ENCODE peak calls at places on chromosomes 3 and 15, in six cellular contexts. T, B, D, H, A and R are unnamed samples.

GRCh38 chr15:74317820-74318375 is 49.5 kb downstream of the CYP11A1 start:
- DNase-seq in T (no peak), B (no peak), D (peak), H (no peak), A (peak), R (peak)

GRCh38 chr3:188624384-188624783 is 470.4 kb downstream of the LPP start:
- DNase-seq in T (no peak), B (no peak), D (peak), H (no peak), A (peak), R (no peak)

GRCh38 chr3:178802993-178803693 is 266.9 kb downstream of the KCNMB2 start:
- DNase-seq in T (no peak), B (no peak), D (no peak), H (no peak), A (peak), R (no peak)

GRCh38 chr3:192259661-192260060 is 467.7 kb downstream of the FGF12 start:
- DNase-seq in T (no peak), B (no peak), D (no peak), H (no peak), A (no peak), R (peak)

GRCh38 chr3:10015476-10015904 is 10.7 kb upstream of the FANCD2 start:
- DNase-seq in T (no peak), B (no peak), D (peak), H (no peak), A (peak), R (no peak)

GRCh38 chr3:188407158-188407880 is 253.4 kb downstream of the LPP start:
- DNase-seq in T (no peak), B (no peak), D (peak), H (no peak), A (peak), R (no peak)

GRCh38 chr3:153894857-153895256 is 226.3 kb upstream of the ARHGEF26 start:
- DNase-seq in T (no peak), B (no peak), D (no peak), H (no peak), A (no peak), R (no peak)

GRCh38 chr3:151579571-151580270 is 118.9 kb upstream of the IGSF10 start:
- DNase-seq in T (no peak), B (no peak), D (no peak), H (no peak), A (peak), R (no peak)

GRCh38 chr15:31268108-31268501 is 58.5 kb upstream of the KLF13 start:
- DNase-seq in T (no peak), B (peak), D (no peak), H (no peak), A (no peak), R (no peak)

GRCh38 chr3:185595520-185595919 is 9.4 kb downstream of the SENP2 start:
- DNase-seq in T (no peak), B (no peak), D (no peak), H (no peak), A (no peak), R (no peak)

GRCh38 chr3:108182339-108182738 is 39.9 kb downstream of the IFT57 start:
- DNase-seq in T (no peak), B (no peak), D (peak), H (no peak), A (no peak), R (no peak)

GRCh38 chr3:109316162-109316730 is at the start of gene DPPA2:
- DNase-seq in T (no peak), B (peak), D (no peak), H (peak), A (no peak), R (peak)

GRCh38 chr15:62739082-62739481 is 303.5 kb upstream of the TPM1 start:
- DNase-seq in T (no peak), B (no peak), D (peak), H (no peak), A (peak), R (no peak)

GRCh38 chr3:16761576-16761975 is 123.2 kb upstream of the PLCL2 start:
- DNase-seq in T (no peak), B (no peak), D (no peak), H (no peak), A (no peak), R (no peak)

GRCh38 chr3:185327052-185327451 is 35.9 kb upstream of the MAP3K13 start:
- DNase-seq in T (no peak), B (no peak), D (no peak), H (no peak), A (no peak), R (no peak)

GRCh38 chr3:16055606-16056209 is 118.8 kb upstream of the GALNT15 start:
- DNase-seq in T (no peak), B (no peak), D (no peak), H (no peak), A (no peak), R (no peak)

GRCh38 chr3:128489860-128490649 is 2.9 kb downstream of the GATA2 start:
- DNase-seq in T (no peak), B (peak), D (no peak), H (peak), A (peak), R (peak)

GRCh38 chr3:34258271-34259015 is 460.0 kb downstream of the PDCD6IP start:
- DNase-seq in T (no peak), B (peak), D (no peak), H (no peak), A (no peak), R (peak)

GRCh38 chr3:38361496-38361895 is 14.9 kb downstream of the XYLB start:
- DNase-seq in T (no peak), B (no peak), D (no peak), H (no peak), A (no peak), R (no peak)

GRCh38 chr15:69388259-69388658 is 25.9 kb upstream of the KIF23 start:
- DNase-seq in T (no peak), B (no peak), D (no peak), H (no peak), A (no peak), R (peak)

GRCh38 chr15:69524850-69525249 is 72.2 kb downstream of the RPLP1 start:
- DNase-seq in T (no peak), B (no peak), D (no peak), H (no peak), A (no peak), R (no peak)

GRCh38 chr3:24123596-24123995 is 178.5 kb downstream of the NR1D2 start:
- DNase-seq in T (no peak), B (no peak), D (peak), H (no peak), A (peak), R (peak)

GRCh38 chr3:43190682-43191081 is 84.8 kb upstream of the POMGNT2 start:
- DNase-seq in T (no peak), B (no peak), D (peak), H (no peak), A (peak), R (no peak)

GRCh38 chr3:124276863-124277515 is 285.1 kb upstream of the ROPN1 start:
- DNase-seq in T (no peak), B (no peak), D (no peak), H (no peak), A (no peak), R (no peak)

GRCh38 chr15:89101302-89102191 is 13.3 kb downstream of the ABHD2 start:
- DNase-seq in T (no peak), B (no peak), D (peak), H (no peak), A (peak), R (no peak)

GRCh38 chr3:100891827-100892226 is 101.4 kb downstream of the ABI3BP start:
- DNase-seq in T (no peak), B (no peak), D (peak), H (no peak), A (no peak), R (no peak)

GRCh38 chr15:92753591-92753990 is 98.0 kb upstream of the FAM174B start:
- DNase-seq in T (no peak), B (no peak), D (no peak), H (no peak), A (no peak), R (no peak)

GRCh38 chr3:155097009-155097349 is 16.9 kb downstream of the MME start:
- DNase-seq in T (no peak), B (no peak), D (no peak), H (no peak), A (no peak), R (no peak)

GRCh38 chr3:189908646-189909045 is 212.1 kb downstream of the P3H2 start:
- DNase-seq in T (no peak), B (no peak), D (peak), H (no peak), A (peak), R (peak)

GRCh38 chr3:129676985-129677384 is 70.5 kb upstream of the PLXND1 start:
- DNase-seq in T (no peak), B (no peak), D (no peak), H (no peak), A (no peak), R (no peak)

GRCh38 chr3:129673897-129674797 is 67.7 kb upstream of the PLXND1 start:
- DNase-seq in T (no peak), B (no peak), D (no peak), H (no peak), A (no peak), R (no peak)

GRCh38 chr3:129673012-129673411 is 66.5 kb upstream of the PLXND1 start:
- DNase-seq in T (no peak), B (no peak), D (no peak), H (no peak), A (no peak), R (no peak)

GRCh38 chr3:129672412-129672811 is 65.9 kb upstream of the PLXND1 start:
- DNase-seq in T (no peak), B (no peak), D (no peak), H (no peak), A (no peak), R (no peak)
- H2BK15ac ChIP-seq in T (no peak), B (no peak), D (no peak), H (no peak), A (no peak), R (no peak)

DNA sequence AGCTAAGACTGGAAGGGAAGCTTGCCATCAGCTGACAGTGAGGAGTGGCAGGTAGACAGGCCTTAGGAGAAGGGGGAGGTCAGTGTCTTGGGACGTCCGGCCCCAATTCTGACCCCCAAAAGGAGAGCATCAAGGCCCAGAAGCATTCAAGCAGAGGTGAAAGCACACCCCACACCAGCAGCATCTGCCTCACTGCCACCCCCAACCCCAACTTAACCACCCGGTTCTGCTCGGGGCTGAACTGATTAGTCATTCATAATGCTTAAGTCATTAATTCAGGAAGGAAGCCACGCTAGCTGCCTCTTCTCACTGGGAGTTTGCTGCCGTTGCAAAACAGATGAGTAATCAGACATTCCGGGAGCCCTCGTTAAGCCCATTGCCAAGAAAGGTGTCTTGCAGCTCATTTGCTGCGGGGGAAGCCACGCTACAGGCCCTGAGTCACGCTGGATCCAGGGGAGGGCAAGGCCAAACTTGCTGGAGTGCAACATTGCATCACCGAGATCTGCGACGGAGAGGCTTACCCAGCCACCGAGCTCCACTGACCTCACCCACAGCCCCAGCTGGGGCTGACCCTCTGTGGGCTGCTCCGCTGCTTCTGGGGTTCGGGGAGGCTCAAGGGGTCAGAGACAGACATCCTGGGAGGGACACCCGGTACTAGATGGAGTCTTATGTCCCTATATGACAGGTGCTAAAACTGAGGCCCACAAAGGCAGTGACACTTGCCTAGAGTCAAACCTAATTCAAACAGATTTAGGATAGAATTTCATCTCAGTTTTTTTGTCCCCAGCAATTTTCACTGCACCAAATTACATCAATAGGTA is 46.4 kb upstream of the HES1 start:
- DNase-seq in T (peak), B (peak), D (peak), H (no peak), A (peak), R (peak)
- H2BK15ac ChIP-seq in T (peak), B (no peak), D (no peak), H (peak), A (peak), R (no peak)

GRCh38 chr3:136075816-136076215 is 110.3 kb downstream of the PPP2R3A start:
- DNase-seq in T (no peak), B (no peak), D (peak), H (no peak), A (peak), R (peak)

GRCh38 chr3:136074546-136074945 is 109.0 kb downstream of the PPP2R3A start:
- DNase-seq in T (no peak), B (no peak), D (peak), H (no peak), A (no peak), R (no peak)

GRCh38 chr3:136075218-136075808 is 109.8 kb downstream of the PPP2R3A start:
- DNase-seq in T (peak), B (peak), D (peak), H (peak), A (peak), R (peak)

DNA sequence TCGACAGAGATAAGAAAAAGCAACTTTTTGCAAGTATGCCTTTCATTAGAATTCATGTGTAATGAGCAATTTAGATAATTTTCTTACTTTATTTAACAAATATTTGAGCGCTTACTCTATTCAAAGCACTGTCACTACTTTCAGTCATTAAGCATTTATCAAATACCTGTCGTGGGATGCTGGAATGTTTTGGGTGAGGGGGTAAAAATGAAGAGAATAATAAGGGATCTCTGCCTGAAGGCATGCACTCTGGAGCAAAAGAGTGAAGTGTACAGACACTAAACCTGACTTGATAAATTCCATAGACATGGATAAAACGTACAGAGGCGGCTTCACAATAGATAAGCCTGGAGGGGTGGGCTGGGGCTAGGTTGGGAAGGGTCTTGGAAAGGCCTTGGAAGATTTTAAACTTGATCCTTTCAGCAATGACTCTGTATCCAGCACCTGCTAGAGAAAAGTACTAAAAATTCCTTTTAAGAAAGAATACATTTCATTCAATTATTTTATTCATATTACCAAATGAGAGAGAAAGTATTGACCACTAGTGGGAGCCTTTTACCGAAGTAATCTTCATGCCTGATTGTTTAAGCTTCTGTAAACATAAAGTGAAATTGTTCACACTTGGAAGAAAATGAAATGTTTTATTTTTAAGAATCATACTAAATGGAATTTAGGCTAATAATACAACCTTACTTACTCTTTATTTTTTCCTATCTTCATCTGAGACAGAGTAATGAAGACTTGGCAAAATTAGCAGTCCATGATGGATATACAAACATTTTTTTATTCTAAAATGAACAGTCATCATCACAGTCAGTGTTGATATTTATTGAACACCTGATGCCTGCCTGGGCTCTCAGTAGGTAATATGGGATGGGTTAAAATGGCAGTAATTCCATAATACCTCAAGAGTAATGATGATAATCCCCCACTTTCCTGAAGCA is 113.2 kb downstream of the PPP2R3A start:
- DNase-seq in T (no peak), B (no peak), D (peak), H (no peak), A (peak), R (no peak)
- H2BK15ac ChIP-seq in T (no peak), B (no peak), D (no peak), H (no peak), A (no peak), R (no peak)

GRCh38 chr3:31848163-31848848 is 132.8 kb downstream of the OSBPL10 start:
- DNase-seq in T (no peak), B (no peak), D (no peak), H (no peak), A (no peak), R (no peak)
- H2BK15ac ChIP-seq in T (no peak), B (no peak), D (no peak), H (no peak), A (no peak), R (no peak)

GRCh38 chr3:194475978-194476377 is 10.8 kb downstream of the ATP13A3 start:
- DNase-seq in T (no peak), B (no peak), D (no peak), H (no peak), A (no peak), R (no peak)

GRCh38 chr3:194475138-194475932 is 11.5 kb downstream of the ATP13A3 start:
- DNase-seq in T (no peak), B (no peak), D (peak), H (no peak), A (no peak), R (no peak)

GRCh38 chr3:194474675-194475074 is 12.1 kb downstream of the ATP13A3 start:
- DNase-seq in T (no peak), B (no peak), D (peak), H (no peak), A (no peak), R (no peak)

GRCh38 chr3:194481103-194481502 is 5.7 kb downstream of the ATP13A3 start:
- DNase-seq in T (no peak), B (no peak), D (peak), H (no peak), A (peak), R (no peak)

GRCh38 chr3:194476784-194477183 is 10.0 kb downstream of the ATP13A3 start:
- DNase-seq in T (no peak), B (no peak), D (no peak), H (no peak), A (no peak), R (no peak)
- H2BK15ac ChIP-seq in T (no peak), B (no peak), D (no peak), H (no peak), A (no peak), R (no peak)

GRCh38 chr3:181264491-181264890 is 275.0 kb upstream of the DNAJC19 start:
- DNase-seq in T (no peak), B (no peak), D (no peak), H (no peak), A (no peak), R (no peak)
- H2BK15ac ChIP-seq in T (no peak), B (no peak), D (no peak), H (no peak), A (no peak), R (no peak)